ENCODE peak calls at places on chromosome 18, in nine cellular contexts. J, S, E, G, L, X, D, V and F are unnamed samples.

GRCh38 chr18:72544092-72544886 is at the start of gene CBLN2:
- DNase-seq in J (no peak), S (peak; percentile 18), E (no peak), G (no peak), L (peak; percentile 93), X (peak; percentile 82), D (peak; percentile 51), V (no peak), F (peak; percentile 18)

GRCh38 chr18:63410792-63411191 is 11.5 kb downstream of the VPS4B start:
- DNase-seq in J (no peak), S (peak; percentile 78), E (no peak), G (no peak), L (no peak), X (peak; percentile 78), D (peak; percentile 86), V (no peak), F (peak; percentile 75)

GRCh38 chr18:623760-624620 is 27.2 kb downstream of the CLUL1 start:
- DNase-seq in J (peak; percentile 44), S (peak; percentile 78), E (peak; percentile 68), G (no peak), L (peak; percentile 92), X (peak; percentile 89), D (peak; percentile 81), V (no peak), F (peak; percentile 63)

GRCh38 chr18:79302120-79302519 is 93.6 kb upstream of the NFATC1 start:
- DNase-seq in J (no peak), S (no peak), E (no peak), G (no peak), L (no peak), X (no peak), D (no peak), V (no peak), F (no peak)

GRCh38 chr18:58051765-58052460 is 7.9 kb downstream of the NEDD4L start:
- DNase-seq in J (no peak), S (peak; percentile 24), E (no peak), G (no peak), L (no peak), X (peak; percentile 19), D (peak; percentile 21), V (no peak), F (peak; percentile 9)

GRCh38 chr18:67513285-67513684 is 3.2 kb downstream of the DSEL start:
- DNase-seq in J (no peak), S (no peak), E (no peak), G (no peak), L (no peak), X (no peak), D (no peak), V (no peak), F (no peak)

GRCh38 chr18:46051731-46052461 is 20.2 kb downstream of the PSTPIP2 start:
- DNase-seq in J (no peak), S (peak; percentile 93), E (no peak), G (no peak), L (no peak), X (peak; percentile 85), D (peak; percentile 57), V (no peak), F (peak; percentile 54)

GRCh38 chr18:58117685-58118403 is 73.8 kb downstream of the NEDD4L start:
- DNase-seq in J (no peak), S (peak; percentile 98), E (peak; percentile 79), G (no peak), L (no peak), X (peak; percentile 90), D (peak; percentile 94), V (peak; percentile 66), F (peak; percentile 42)

GRCh38 chr18:43648002-43648401 is 370.7 kb upstream of the SYT4 start:
- DNase-seq in J (no peak), S (no peak), E (no peak), G (no peak), L (no peak), X (peak; percentile 47), D (peak; percentile 19), V (no peak), F (no peak)

GRCh38 chr18:3652380-3653262 is 202.6 kb downstream of the TGIF1 start:
- DNase-seq in J (peak; percentile 28), S (peak; percentile 99), E (no peak), G (peak; percentile 89), L (peak; percentile 66), X (peak; percentile 97), D (peak; percentile 97), V (peak; percentile 100), F (peak; percentile 88)

GRCh38 chr18:74945774-74946545 is 263.0 kb downstream of the PTGR3 start:
- DNase-seq in J (no peak), S (peak; percentile 62), E (no peak), G (no peak), L (no peak), X (peak; percentile 37), D (peak; percentile 28), V (no peak), F (peak; percentile 16)

GRCh38 chr18:23226930-23227728 is 91.8 kb downstream of the CABLES1 start:
- DNase-seq in J (peak; percentile 53), S (peak; percentile 94), E (peak; percentile 52), G (no peak), L (no peak), X (peak; percentile 83), D (peak; percentile 93), V (no peak), F (peak; percentile 68)

GRCh38 chr18:4821801-4822200 is 366.7 kb upstream of the DLGAP1 start:
- DNase-seq in J (no peak), S (no peak), E (no peak), G (no peak), L (no peak), X (no peak), D (no peak), V (no peak), F (no peak)

GRCh38 chr18:28036481-28036880 is 140.4 kb downstream of the CDH2 start:
- DNase-seq in J (no peak), S (no peak), E (no peak), G (no peak), L (no peak), X (no peak), D (no peak), V (no peak), F (no peak)

GRCh38 chr18:28032177-28032576 is 144.8 kb downstream of the CDH2 start:
- DNase-seq in J (no peak), S (no peak), E (no peak), G (no peak), L (no peak), X (no peak), D (peak; percentile 18), V (no peak), F (no peak)

GRCh38 chr18:28030458-28030857 is 146.5 kb downstream of the CDH2 start:
- DNase-seq in J (no peak), S (no peak), E (no peak), G (no peak), L (no peak), X (no peak), D (no peak), V (no peak), F (no peak)

GRCh38 chr18:28039078-28039477 is 137.9 kb downstream of the CDH2 start:
- DNase-seq in J (no peak), S (peak; percentile 34), E (no peak), G (no peak), L (no peak), X (peak; percentile 20), D (peak; percentile 58), V (no peak), F (no peak)

GRCh38 chr18:28034567-28034966 is 142.4 kb downstream of the CDH2 start:
- DNase-seq in J (no peak), S (no peak), E (no peak), G (no peak), L (no peak), X (no peak), D (no peak), V (no peak), F (no peak)
- TF ChIP-seq CTCF in J (no peak), S (no peak), E (no peak), G (no peak), L (no peak), X (no peak), D (no peak), V (no peak), F (no peak)

GRCh38 chr18:77016133-77016839 is 116.3 kb downstream of the MBP start:
- DNase-seq in J (no peak), S (no peak), E (peak; percentile 54), G (no peak), L (no peak), X (no peak), D (no peak), V (no peak), F (no peak)
- TF ChIP-seq CTCF in J (no peak), S (no peak), E (no peak), G (no peak), L (no peak), X (no peak), D (no peak), V (no peak), F (no peak)

DNA sequence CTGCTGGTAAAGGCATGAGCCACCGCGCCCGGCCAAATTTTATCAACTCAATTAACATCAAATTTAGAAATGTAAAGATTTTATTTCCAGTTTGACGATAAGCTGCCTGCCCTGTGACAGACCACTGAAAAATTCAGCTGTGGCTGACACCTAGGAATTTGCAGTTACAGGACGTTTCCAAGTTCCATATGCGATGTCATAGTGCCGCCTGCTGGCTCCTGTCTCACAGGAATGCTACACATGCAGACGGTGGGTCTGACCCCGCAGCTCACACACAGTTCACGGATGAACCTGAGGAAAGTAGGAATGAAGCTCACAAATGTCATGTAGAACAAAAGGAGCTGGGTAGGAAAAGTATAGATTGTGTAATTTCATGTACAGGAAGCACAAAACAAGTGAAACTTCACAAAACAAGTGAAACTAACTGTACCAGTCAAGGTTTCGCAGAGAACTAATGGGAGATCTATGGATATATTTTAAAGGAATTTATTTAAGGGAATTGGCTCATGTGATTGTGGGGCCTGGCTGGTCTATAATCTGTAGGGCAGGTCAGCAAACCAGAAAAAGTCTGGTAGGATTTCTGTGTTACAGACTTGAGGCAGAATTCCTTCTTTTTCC is 13.2 kb upstream of the SEH1L start:
- DNase-seq in J (peak; percentile 80), S (peak; percentile 83), E (peak; percentile 79), G (peak; percentile 79), L (peak; percentile 94), X (peak; percentile 93), D (peak; percentile 83), V (peak; percentile 33), F (peak; percentile 79)
- TF ChIP-seq CTCF in J (peak; percentile 93), S (peak; percentile 97), E (peak; percentile 98), G (peak; percentile 78), L (peak; percentile 96), X (peak; percentile 93), D (peak; percentile 96), V (peak; percentile 99), F (peak; percentile 93)

GRCh38 chr18:21599585-21600525 is 649 bp downstream of the ESCO1 start:
- DNase-seq in J (peak; percentile 68), S (peak; percentile 9), E (peak; percentile 62), G (no peak), L (peak; percentile 90), X (peak; percentile 65), D (no peak), V (no peak), F (no peak)
- TF ChIP-seq CTCF in J (no peak), S (peak; percentile 4), E (no peak), G (no peak), L (peak; percentile 57), X (no peak), D (no peak), V (no peak), F (no peak)